ENCODE peak calls at places on chromosomes 7 and 10, in six cellular contexts. H is HepG2, S is GM12891, O is GM12878, Q is H1, J is K562. C is an unnamed sample.

GRCh38 chr10:124266468-124267230 is 152.1 kb downstream of the OAT start:
- DNase-seq in H (no peak), S (no peak), O (no peak), Q (no peak), J (no peak), C (no peak)

GRCh38 chr7:31935115-31935514 is 135.1 kb downstream of the PDE1C start:
- DNase-seq in H (no peak), S (no peak), O (no peak), Q (no peak), J (no peak), C (no peak)

GRCh38 chr7:110929514-110930258 is 161.2 kb upstream of the LRRN3 start:
- DNase-seq in H (no peak), S (no peak), O (no peak), Q (no peak), J (no peak), C (no peak)

GRCh38 chr7:84139986-84140729 is 54.4 kb downstream of the SEMA3A start:
- DNase-seq in H (peak), S (no peak), O (no peak), Q (no peak), J (no peak), C (no peak)

GRCh38 chr7:151384352-151384697 is 25.5 kb downstream of the WDR86 start:
- DNase-seq in H (no peak), S (peak), O (no peak), Q (no peak), J (no peak), C (no peak)

GRCh38 chr7:155584763-155585531 is 38.6 kb upstream of the CNPY1 start:
- DNase-seq in H (no peak), S (no peak), O (no peak), Q (no peak), J (peak), C (no peak)

GRCh38 chr10:119449760-119450461 is 92.6 kb downstream of the RGS10 start:
- DNase-seq in H (no peak), S (peak), O (no peak), Q (no peak), J (no peak), C (no peak)

GRCh38 chr7:19969859-19970493 is 196.6 kb upstream of the TMEM196 start:
- DNase-seq in H (peak), S (no peak), O (no peak), Q (no peak), J (no peak), C (no peak)

GRCh38 chr10:67804395-67804678 is 33.7 kb downstream of the DNAJC12 start:
- DNase-seq in H (peak), S (no peak), O (no peak), Q (no peak), J (no peak), C (no peak)

GRCh38 chr10:5484205-5484604 is 15.2 kb downstream of the CALML5 start:
- DNase-seq in H (no peak), S (no peak), O (no peak), Q (no peak), J (no peak), C (no peak)

GRCh38 chr10:46524471-46525176 is 31.8 kb downstream of the GPRIN2 start:
- DNase-seq in H (no peak), S (no peak), O (no peak), Q (no peak), J (no peak), C (no peak)

GRCh38 chr7:20152511-20152910 is 64.7 kb downstream of the MACC1 start:
- DNase-seq in H (no peak), S (no peak), O (no peak), Q (no peak), J (no peak), C (no peak)

GRCh38 chr7:120170384-120170783 is 102.6 kb upstream of the KCND2 start:
- DNase-seq in H (no peak), S (no peak), O (no peak), Q (no peak), J (no peak), C (no peak)

GRCh38 chr7:143381427-143382125 is 431 bp downstream of the ZYX start:
- DNase-seq in H (no peak), S (peak), O (no peak), Q (no peak), J (no peak), C (no peak)

GRCh38 chr7:33893377-33893776 is 12.0 kb upstream of the BMPER start:
- DNase-seq in H (no peak), S (no peak), O (no peak), Q (no peak), J (no peak), C (no peak)

GRCh38 chr7:119175916-119176627 is 951.6 kb downstream of the ANKRD7 start:
- DNase-seq in H (peak), S (no peak), O (peak), Q (peak), J (no peak), C (no peak)

GRCh38 chr7:87148332-87148955 is 3.8 kb upstream of the DMTF1 start:
- DNase-seq in H (no peak), S (no peak), O (no peak), Q (no peak), J (no peak), C (no peak)

GRCh38 chr10:5945561-5946418 is 31.6 kb downstream of the IL15RA start:
- DNase-seq in H (peak), S (no peak), O (no peak), Q (no peak), J (no peak), C (no peak)

GRCh38 chr10:48444266-48444665 is 137.8 kb downstream of the MAPK8 start:
- DNase-seq in H (peak), S (no peak), O (no peak), Q (peak), J (no peak), C (no peak)

GRCh38 chr10:119217937-119218579 is 10.7 kb downstream of the GRK5 start:
- DNase-seq in H (no peak), S (no peak), O (no peak), Q (no peak), J (no peak), C (no peak)

GRCh38 chr10:123621492-123621891 is 44.7 kb upstream of the GPR26 start:
- DNase-seq in H (no peak), S (no peak), O (no peak), Q (no peak), J (no peak), C (no peak)

GRCh38 chr10:35916791-35917190 is 274.7 kb upstream of the FZD8 start:
- DNase-seq in H (no peak), S (no peak), O (no peak), Q (no peak), J (no peak), C (no peak)

GRCh38 chr7:45033261-45033930 is 33.4 kb downstream of the CCM2 start:
- DNase-seq in H (no peak), S (no peak), O (no peak), Q (no peak), J (no peak), C (no peak)

GRCh38 chr7:1237704-1238255 is 5.1 kb downstream of the UNCX start:
- DNase-seq in H (no peak), S (no peak), O (no peak), Q (no peak), J (no peak), C (no peak)

GRCh38 chr7:26376208-26376917 is 84.7 kb downstream of the SNX10 start:
- DNase-seq in H (peak), S (peak), O (no peak), Q (peak), J (no peak), C (peak)

GRCh38 chr10:61903991-61904350 is 2.5 kb downstream of the ARID5B start:
- DNase-seq in H (no peak), S (no peak), O (no peak), Q (no peak), J (no peak), C (no peak)

GRCh38 chr10:61902448-61903183 is 1.1 kb downstream of the ARID5B start:
- DNase-seq in H (peak), S (no peak), O (no peak), Q (no peak), J (peak), C (no peak)

GRCh38 chr10:61901829-61902447 is 439 bp downstream of the ARID5B start:
- DNase-seq in H (no peak), S (no peak), O (no peak), Q (peak), J (no peak), C (no peak)

GRCh38 chr10:61904711-61905445 is 3.4 kb downstream of the ARID5B start:
- DNase-seq in H (peak), S (no peak), O (peak), Q (no peak), J (peak), C (no peak)

DNA sequence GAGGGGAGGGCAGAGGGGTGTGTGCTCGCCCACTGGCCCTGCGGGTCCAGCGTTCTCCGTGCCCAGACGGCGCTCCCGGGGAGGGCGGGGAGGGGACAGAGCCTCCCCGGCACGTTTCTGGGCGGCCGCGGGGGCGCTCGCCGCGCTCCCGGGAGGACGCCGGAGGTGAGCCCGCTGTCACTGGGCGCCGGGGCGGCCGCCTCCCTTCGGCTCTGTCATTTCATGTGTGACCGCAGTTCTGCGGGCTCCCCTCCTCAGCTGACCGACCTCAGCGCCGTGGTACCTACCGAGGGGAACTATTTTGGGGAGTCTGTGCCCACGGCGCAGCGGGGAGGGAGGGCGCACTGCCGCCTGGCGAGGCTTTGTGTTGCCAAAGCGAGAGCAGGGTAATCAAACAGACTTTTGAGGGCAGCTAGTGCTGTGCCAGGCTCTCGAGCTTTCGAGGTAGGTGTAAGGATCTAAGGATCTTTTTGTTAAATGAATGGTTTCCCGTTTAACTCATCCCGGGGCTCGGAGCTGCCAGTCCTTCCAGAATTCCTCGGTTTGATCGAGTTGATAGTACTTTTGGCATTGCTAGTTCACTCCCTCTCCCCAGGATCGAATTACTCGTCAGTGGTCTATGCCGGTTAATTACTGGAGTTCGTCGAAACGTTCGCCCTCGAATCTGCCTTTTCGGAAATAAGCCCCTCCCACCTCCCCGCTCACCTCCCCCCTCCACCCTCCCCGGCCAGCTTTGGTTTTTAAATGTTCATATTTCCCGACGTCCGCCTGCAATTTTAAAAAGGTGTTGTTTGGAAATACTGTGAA is 1.9 kb downstream of the ARID5B start:
- DNase-seq in H (peak), S (no peak), O (peak), Q (peak), J (peak), C (peak)
- TF ChIP-seq POLR2A in H (peak), S (peak), O (peak), Q (no peak), J (no peak), C (peak)

GRCh38 chr10:49579621-49580020 is 30.5 kb upstream of the SLC18A3 start:
- DNase-seq in H (no peak), S (no peak), O (no peak), Q (no peak), J (no peak), C (no peak)

GRCh38 chr10:49577182-49577925 is 32.8 kb upstream of the SLC18A3 start:
- DNase-seq in H (no peak), S (no peak), O (no peak), Q (no peak), J (no peak), C (no peak)

GRCh38 chr10:49572594-49573114 is 33.7 kb upstream of the ERCC6 start:
- DNase-seq in H (no peak), S (no peak), O (no peak), Q (no peak), J (no peak), C (no peak)

GRCh38 chr10:49578392-49578791 is 31.7 kb upstream of the SLC18A3 start:
- DNase-seq in H (no peak), S (no peak), O (no peak), Q (no peak), J (no peak), C (no peak)

DNA sequence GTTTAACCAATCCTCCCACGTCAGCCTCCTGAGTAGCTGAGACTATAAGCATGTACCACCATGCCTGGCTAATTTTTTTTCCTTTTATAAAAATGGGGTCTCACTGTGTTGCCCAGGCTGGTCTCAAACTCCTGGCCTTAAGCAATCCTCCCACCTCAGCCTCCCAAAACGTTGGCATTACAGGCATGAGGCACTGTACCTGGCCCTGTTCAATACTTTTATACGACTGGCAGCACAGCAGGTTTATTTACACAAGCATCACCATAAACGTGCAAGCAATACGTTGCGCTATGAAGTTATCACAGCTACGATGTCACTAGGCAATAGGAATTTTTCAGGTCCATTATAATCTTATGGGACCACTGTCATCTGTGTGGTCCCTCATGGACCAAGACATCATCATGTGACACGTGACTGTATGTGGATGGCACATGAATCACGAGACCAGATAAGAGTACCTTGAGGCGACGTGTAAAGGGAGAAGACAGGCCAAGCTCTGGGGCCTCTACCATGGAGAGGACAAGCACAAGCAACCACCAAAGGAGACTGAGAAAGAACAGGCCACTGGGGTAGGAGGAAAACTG is 34.5 kb upstream of the SLC18A3 start:
- DNase-seq in H (no peak), S (no peak), O (no peak), Q (no peak), J (no peak), C (no peak)
- TF ChIP-seq TAF1 in H (no peak), S (no peak), O (no peak), Q (no peak), J (no peak), C (no peak)

GRCh38 chr7:157654350-157654749 is 317.5 kb downstream of the DNAJB6 start:
- DNase-seq in H (no peak), S (no peak), O (no peak), Q (no peak), J (no peak), C (no peak)
- TF ChIP-seq POLR2AphosphoS5 in H (no peak), S (no peak), O (no peak), Q (no peak), J (no peak), C (no peak)

GRCh38 chr10:58268946-58269831 is at the start of gene CISD1:
- DNase-seq in H (peak), S (peak), O (peak), Q (peak), J (peak), C (peak)
- TF ChIP-seq POLR2A in H (peak), S (peak), O (peak), Q (no peak), J (peak), C (peak)

DNA sequence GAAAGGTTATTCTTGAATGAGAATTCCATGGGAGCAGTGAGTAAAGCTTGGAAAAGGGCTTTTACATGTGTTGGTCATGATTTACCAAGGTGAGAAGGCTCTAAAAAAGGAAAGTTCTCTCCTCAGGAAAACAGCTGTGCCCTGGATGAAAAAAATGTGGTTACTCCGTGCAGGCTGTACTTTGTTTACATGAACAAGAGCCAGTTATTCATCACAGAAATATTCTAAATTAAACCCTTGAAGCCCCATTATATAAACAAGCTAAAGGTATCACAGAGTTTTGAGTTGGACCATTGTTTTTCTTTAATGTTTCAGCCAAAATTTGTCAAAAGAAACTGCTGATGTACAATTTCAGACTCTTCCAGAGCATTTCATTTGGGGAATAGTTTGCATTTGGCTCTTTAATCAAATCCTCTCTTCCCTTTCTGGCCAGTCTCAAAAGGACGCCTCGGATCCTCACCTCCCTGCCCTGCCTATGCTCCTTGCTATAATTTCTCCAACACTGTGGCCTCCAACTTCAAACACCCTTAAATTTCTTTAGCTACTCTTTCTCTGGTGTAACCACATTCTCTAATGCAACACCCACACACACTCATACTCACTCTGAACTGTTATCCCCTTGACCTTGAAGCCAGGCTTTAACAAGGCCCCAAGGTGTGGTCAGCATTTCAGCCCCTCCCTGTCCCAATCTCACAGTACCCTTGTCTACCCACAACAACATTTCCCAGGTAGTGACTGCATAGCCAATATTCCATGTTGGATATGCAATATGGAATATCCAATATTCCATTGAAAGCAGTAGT is 47.3 kb downstream of the AFAP1L2 start:
- DNase-seq in H (no peak), S (no peak), O (no peak), Q (no peak), J (no peak), C (no peak)
- TF ChIP-seq TAF1 in H (no peak), S (no peak), O (no peak), Q (no peak), J (no peak), C (no peak)

GRCh38 chr10:17454181-17454800 is at the start of gene ST8SIA6:
- DNase-seq in H (no peak), S (peak), O (no peak), Q (peak), J (peak), C (peak)
- TF ChIP-seq POLR2AphosphoS5 in H (no peak), S (no peak), O (no peak), Q (no peak), J (peak), C (no peak)

GRCh38 chr10:102394079-102394800 is 1.3 kb upstream of the NFKB2 start:
- DNase-seq in H (peak), S (peak), O (peak), Q (peak), J (peak), C (peak)

GRCh38 chr10:102393411-102394078 is 2.0 kb upstream of the NFKB2 start:
- DNase-seq in H (no peak), S (no peak), O (no peak), Q (no peak), J (no peak), C (no peak)

GRCh38 chr10:102395677-102396197 is at the start of gene NFKB2:
- DNase-seq in H (no peak), S (no peak), O (no peak), Q (no peak), J (no peak), C (no peak)

GRCh38 chr10:102396251-102396650 is 746 bp downstream of the NFKB2 start:
- DNase-seq in H (no peak), S (no peak), O (no peak), Q (no peak), J (peak), C (no peak)

DNA sequence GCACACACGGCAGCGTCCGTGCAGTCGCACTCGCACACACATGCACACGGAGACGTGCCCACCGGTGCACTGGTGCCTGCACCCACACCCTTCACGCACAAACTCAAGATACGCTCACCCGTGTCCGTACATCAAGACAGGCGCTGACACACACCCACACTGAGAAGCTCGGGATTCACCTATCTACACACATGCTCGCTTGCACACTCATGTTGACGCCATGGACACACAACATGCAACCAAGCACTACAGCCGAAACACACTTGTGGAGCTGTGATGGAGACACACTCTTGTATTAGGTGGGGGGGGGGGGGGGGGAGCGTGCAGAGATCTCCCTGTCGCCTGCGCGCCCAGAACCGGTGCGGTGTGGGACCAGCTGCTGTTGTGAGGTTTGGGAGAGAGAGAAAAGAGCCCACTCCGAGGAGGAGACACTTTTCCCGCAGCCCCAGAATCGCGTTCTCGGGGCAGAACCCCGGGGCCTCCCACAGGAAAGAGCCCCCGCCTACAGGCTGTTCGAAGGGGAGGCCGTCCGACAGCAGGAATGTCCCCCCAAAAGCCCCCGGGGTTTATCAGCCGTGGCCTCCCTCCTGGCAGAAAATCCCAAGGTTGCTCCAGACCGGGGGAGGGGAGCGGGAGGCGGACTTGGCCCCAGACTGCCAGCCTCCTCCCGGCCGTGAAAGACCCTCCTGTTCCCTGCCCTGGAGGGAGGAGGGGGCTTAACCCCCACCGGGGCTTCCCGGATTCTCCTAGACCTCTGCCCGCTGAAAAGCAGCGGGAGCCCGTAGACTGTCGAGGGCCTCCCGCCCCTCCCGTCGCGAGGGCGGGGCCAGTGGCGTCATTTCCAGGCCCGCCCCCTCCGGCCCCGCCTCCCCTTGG is 466 bp upstream of the NFKB2 start:
- DNase-seq in H (peak), S (peak), O (peak), Q (peak), J (peak), C (peak)
- TF ChIP-seq POLR2A in H (peak), S (peak), O (peak), Q (no peak), J (no peak), C (peak)

DNA sequence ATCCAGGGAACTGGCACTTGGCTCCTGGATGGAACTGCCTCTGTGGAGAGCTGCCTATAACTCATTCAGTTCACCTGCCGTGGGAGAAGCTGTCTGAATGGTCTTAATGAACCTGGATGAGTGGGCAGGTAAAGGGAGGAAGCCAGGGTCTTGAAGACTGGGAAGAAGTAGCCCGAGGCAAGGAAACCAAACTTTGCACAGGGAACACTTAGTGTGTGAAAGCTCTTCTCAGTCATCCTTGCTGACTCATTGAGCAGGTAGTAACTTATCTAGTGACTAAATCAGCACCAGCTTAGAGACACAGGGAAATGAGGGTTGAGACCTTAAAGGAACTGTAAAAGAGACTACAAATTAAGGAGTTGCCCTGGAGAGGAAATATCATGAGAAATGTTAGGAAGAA is 9.9 kb downstream of the LRRC4 start:
- DNase-seq in H (no peak), S (no peak), O (no peak), Q (no peak), J (no peak), C (no peak)
- TF ChIP-seq TAF1 in H (no peak), S (no peak), O (no peak), Q (no peak), J (no peak), C (no peak)

C was measured in GM12892.